ENCODE peak calls at places on chromosome 4, in four cellular contexts. S, O, B and A are unnamed samples.
A peak's percentile ranks its signal among the peaks of the same experiment; 100 is the strongest.

GRCh38 chr4:89290727-89291126 is 16.9 kb downstream of the GPRIN3 start:
- DNase-seq in B (no peak), S (no peak), O (no peak), A (no peak)

GRCh38 chr4:154491341-154491679 is 289 bp downstream of the DCHS2 start:
- DNase-seq in S (peak; percentile 14), B (peak; percentile 35), O (peak; percentile 5), A (no peak)

GRCh38 chr4:38411092-38411491 is 252.9 kb upstream of the KLF3 start:
- DNase-seq in B (no peak), S (no peak), O (no peak), A (no peak)

GRCh38 chr4:110631582-110632505 is 9.0 kb upstream of the PITX2 start:
- DNase-seq in S (peak; percentile 79), B (peak; percentile 46), O (peak; percentile 84), A (no peak)

GRCh38 chr4:85595796-85596559 is 121.0 kb downstream of the ARHGAP24 start:
- DNase-seq in S (no peak), O (no peak), B (no peak), A (no peak)

GRCh38 chr4:6598127-6598526 is 23.1 kb downstream of the MAN2B2 start:
- DNase-seq in S (no peak), O (no peak), B (no peak), A (no peak)

GRCh38 chr4:151657896-151658295 is 102.9 kb downstream of the GATB start:
- DNase-seq in O (no peak), S (no peak), B (no peak), A (no peak)

GRCh38 chr4:113636877-113637276 is 124.7 kb downstream of the CAMK2D start:
- DNase-seq in O (peak; percentile 62), S (no peak), B (no peak), A (no peak)

GRCh38 chr4:186676531-186677158 is 47.0 kb downstream of the FAT1 start:
- DNase-seq in B (no peak), S (peak; percentile 15), O (peak; percentile 98), A (no peak)

GRCh38 chr4:100299019-100299418 is 108.8 kb upstream of the DDIT4L start:
- DNase-seq in S (no peak), O (peak; percentile 96), B (no peak), A (no peak)

GRCh38 chr4:151031831-151032605 is 16.9 kb upstream of the LRBA start:
- DNase-seq in O (peak; percentile 71), B (no peak), S (no peak), A (no peak)

GRCh38 chr4:39637572-39638357 is 900 bp downstream of the SMIM14 start:
- DNase-seq in B (peak; percentile 44), O (peak; percentile 69), S (no peak), A (peak; percentile 53)

GRCh38 chr4:80036949-80037348 is 36.1 kb downstream of the ANTXR2 start:
- DNase-seq in S (no peak), B (no peak), O (peak; percentile 77), A (no peak)

GRCh38 chr4:166290426-166290825 is 417.4 kb downstream of the TLL1 start:
- DNase-seq in O (no peak), B (no peak), S (no peak), A (no peak)

GRCh38 chr4:4663028-4663427 is 121.2 kb upstream of the STX18 start:
- DNase-seq in B (no peak), S (no peak), O (peak; percentile 64), A (no peak)

GRCh38 chr4:128571747-128572146 is 237.8 kb upstream of the JADE1 start:
- DNase-seq in S (peak; percentile 70), O (peak; percentile 96), B (peak; percentile 52), A (peak; percentile 49)

GRCh38 chr4:171721937-171722336 is 91.3 kb upstream of the GALNTL6 start:
- DNase-seq in S (no peak), B (no peak), O (no peak), A (no peak)

GRCh38 chr4:28225005-28225404 is 1364.4 kb downstream of the STIM2 start:
- DNase-seq in B (no peak), O (peak; percentile 67), S (peak; percentile 3), A (no peak)

GRCh38 chr4:87553182-87553581 is 24.0 kb upstream of the SPARCL1 start:
- DNase-seq in S (no peak), O (no peak), B (no peak), A (no peak)

GRCh38 chr4:105896984-105897760 is 1.9 kb downstream of the NPNT start:
- DNase-seq in S (no peak), B (no peak), O (no peak), A (no peak)

GRCh38 chr4:139241086-139241783 is 38.8 kb downstream of the MGARP start:
- DNase-seq in B (no peak), O (no peak), S (no peak), A (no peak)

GRCh38 chr4:65561164-65561563 is 109.1 kb downstream of the EPHA5 start:
- DNase-seq in S (no peak), O (no peak), B (no peak), A (no peak)

GRCh38 chr4:185893500-185893899 is 81.5 kb upstream of the SORBS2 start:
- DNase-seq in S (no peak), O (no peak), B (no peak), A (no peak)

GRCh38 chr4:150152764-150153163 is 74.5 kb downstream of the DCLK2 start:
- DNase-seq in O (peak; percentile 68), S (no peak), B (no peak), A (no peak)

GRCh38 chr4:65344278-65344825 is 325.9 kb downstream of the EPHA5 start:
- DNase-seq in S (no peak), O (no peak), B (no peak), A (no peak)

GRCh38 chr4:125501661-125502060 is 186.9 kb downstream of the FAT4 start:
- DNase-seq in B (no peak), S (no peak), O (no peak), A (no peak)

GRCh38 chr4:4491396-4491893 is 50.4 kb downstream of the STX18 start:
- DNase-seq in B (no peak), S (no peak), O (no peak), A (no peak)

GRCh38 chr4:52915730-52916129 is 53.6 kb downstream of the RASL11B start:
- DNase-seq in S (no peak), O (no peak), B (no peak), A (no peak)

GRCh38 chr4:4606321-4606720 is 64.5 kb upstream of the STX18 start:
- DNase-seq in B (no peak), S (no peak), O (peak; percentile 65), A (no peak)

GRCh38 chr4:121726642-121727268 is 30.0 kb upstream of the ANXA5 start:
- DNase-seq in S (peak; percentile 29), O (peak; percentile 78), B (no peak), A (no peak)

GRCh38 chr4:109113511-109113910 is 188.9 kb downstream of the COL25A1 start:
- DNase-seq in B (no peak), S (no peak), O (peak; percentile 10), A (no peak)

GRCh38 chr4:6175426-6175825 is 24.9 kb downstream of the JAKMIP1 start:
- DNase-seq in S (no peak), B (no peak), O (no peak), A (no peak)

GRCh38 chr4:176753049-176753448 is 39.7 kb downstream of the VEGFC start:
- DNase-seq in B (no peak), S (no peak), O (peak; percentile 95), A (no peak)

GRCh38 chr4:139595989-139596679 is 40.1 kb upstream of the SETD7 start:
- DNase-seq in S (peak; percentile 43), B (no peak), O (peak; percentile 56), A (peak; percentile 76)

GRCh38 chr4:118734491-118735205 is 49.5 kb downstream of the METTL14 start:
- DNase-seq in O (no peak), B (no peak), S (no peak), A (no peak)
- H3K27ac ChIP-seq in O (no peak overlapping the region), B (peak overlapping the region; percentile 38), S (no peak overlapping the region), A (no peak overlapping the region)

DNA sequence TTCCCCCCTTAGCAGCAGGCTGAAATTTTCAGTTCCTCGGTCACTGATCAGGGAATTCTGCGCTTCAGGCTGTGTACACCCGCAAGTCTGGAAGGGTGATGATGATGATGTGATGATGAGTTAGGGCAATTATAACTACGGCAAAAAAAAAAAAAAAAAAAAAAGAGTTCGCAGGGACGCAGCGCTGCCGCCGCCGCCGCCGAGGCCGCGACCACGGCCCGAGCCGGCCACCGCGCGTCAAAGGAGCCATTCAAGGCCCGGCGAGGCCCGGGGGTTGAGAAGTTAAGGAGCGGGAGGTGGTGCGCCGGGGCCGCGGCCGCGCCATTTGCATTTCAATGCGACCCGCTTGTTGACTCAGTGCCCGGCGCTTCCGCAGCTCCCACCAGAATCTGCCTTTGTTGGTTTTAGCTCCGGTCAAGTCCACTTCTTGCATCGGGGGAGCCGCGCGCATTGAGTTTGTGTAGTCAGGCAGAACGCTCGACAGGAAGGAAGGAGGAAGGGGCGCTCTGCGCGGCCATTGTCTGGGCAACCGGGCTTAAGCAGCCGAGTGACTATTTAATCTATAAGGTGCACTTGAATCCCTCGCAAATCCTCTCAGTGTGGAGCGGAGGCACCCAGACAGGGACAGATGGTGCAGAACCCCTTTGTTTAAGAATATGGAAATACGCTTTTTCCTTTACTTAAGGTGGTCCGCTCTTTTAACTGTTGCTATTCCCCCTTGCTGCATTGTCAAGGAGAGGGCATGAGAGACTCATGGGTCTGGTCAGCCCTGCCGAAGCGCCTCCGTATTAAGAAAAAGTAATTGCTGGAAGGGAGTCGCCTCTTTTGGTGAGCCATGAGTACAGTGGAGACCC is 109.1 kb downstream of the SPRY1 start:
- DNase-seq in B (peak; percentile 47), O (peak; percentile 61), S (no peak), A (peak; percentile 19)
- TF ChIP-seq POLR2A in B (no peak), O (no peak), S (no peak), A (no peak)

GRCh38 chr4:7957113-7957656 is 17.5 kb upstream of the AFAP1 start:
- DNase-seq in B (no peak), O (peak; percentile 26), S (no peak), A (no peak)
- H3K27ac ChIP-seq in B (peak overlapping the region; percentile 98), O (no peak overlapping the region), S (peak overlapping the region; percentile 97), A (no peak overlapping the region)

GRCh38 chr4:57926311-57926710 is 816.1 kb upstream of the IGFBP7 start:
- DNase-seq in O (no peak), B (no peak), S (no peak), A (no peak)
- TF ChIP-seq POLR2A in O (no peak), B (no peak), S (no peak), A (no peak)

DNA sequence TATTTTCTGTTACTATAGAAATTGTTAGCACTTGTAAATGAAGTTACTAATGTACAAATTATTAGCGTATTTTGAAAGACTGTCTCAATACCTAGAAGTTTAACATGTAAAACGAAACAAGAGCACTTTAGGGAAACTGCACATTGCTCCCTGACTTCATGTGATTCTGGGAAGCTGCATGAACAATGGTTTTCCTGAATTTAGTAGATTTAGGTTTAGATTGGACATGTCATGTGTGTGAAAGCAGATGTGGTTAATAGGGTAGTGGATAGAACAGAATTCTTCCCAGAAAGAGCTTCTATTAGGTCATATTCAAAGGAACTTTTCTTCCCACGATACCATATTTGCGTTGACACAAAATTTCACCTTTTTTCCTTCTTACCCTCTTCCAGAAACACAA is 14.9 kb upstream of the CXCL8 start:
- DNase-seq in O (no peak), B (no peak), S (no peak), A (no peak)
- H3K27ac ChIP-seq in O (no peak overlapping the region), B (no peak overlapping the region), S (peak overlapping the region; percentile 83), A (no peak overlapping the region)